ENCODE peak calls at places on chromosomes 4 and X, in five cellular contexts. Y is AG08396; M is GM23338; F is activated T-cell treated with anti-CD3 and anti-CD28 coated beads, Interleukin-2, amount 50 U/mL, for 4 hours; C is ureter. N is an unnamed sample.

GRCh38 chr4:94406668-94407437 is 44.9 kb upstream of the PDLIM5 start:
- DNase-seq in Y (peak), M (peak), F (peak), C (peak), N (no peak)

GRCh38 chr4:1512738-1513660 is 106.8 kb upstream of the NKX1-1 start:
- DNase-seq in Y (peak), M (peak), F (peak), C (no peak), N (peak)

GRCh38 chrX:151515233-151515632 is 48.2 kb upstream of the PASD1 start:
- DNase-seq in Y (no peak), M (no peak), F (no peak), C (no peak), N (no peak)

GRCh38 chrX:43592597-43592996 is 63.5 kb upstream of the MAOA start:
- DNase-seq in Y (no peak), M (no peak), F (no peak), C (no peak), N (no peak)

GRCh38 chr4:4781936-4782754 is 77.3 kb upstream of the MSX1 start:
- DNase-seq in Y (peak), M (no peak), F (no peak), C (no peak), N (no peak)

GRCh38 chr4:110671679-110672078 is 48.8 kb upstream of the PITX2 start:
- DNase-seq in Y (no peak), M (no peak), F (no peak), C (no peak), N (no peak)

GRCh38 chr4:175531405-175532091 is 280.5 kb downstream of the GPM6A start:
- DNase-seq in Y (peak), M (no peak), F (no peak), C (no peak), N (no peak)

GRCh38 chr4:44425614-44426208 is 22.9 kb downstream of the KCTD8 start:
- DNase-seq in Y (peak), M (peak), F (no peak), C (no peak), N (no peak)

GRCh38 chrX:154369453-154370299 is 4.8 kb downstream of the FLNA start:
- DNase-seq in Y (peak), M (peak), F (peak), C (peak), N (peak)

GRCh38 chr4:40984051-40984450 is 230.3 kb downstream of the APBB2 start:
- DNase-seq in Y (no peak), M (no peak), F (no peak), C (no peak), N (no peak)

GRCh38 chrX:2928583-2929434 is at the start of gene ARSD:
- DNase-seq in Y (peak), M (peak), F (peak), C (peak), N (no peak)